ENCODE peak calls at places on chromosome 13, in nine cellular contexts. B is tibial nerve, E is H54, Q is Peyer's patch, A is uterus, J is esophagus muscularis mucosa, D is spleen, Y is IMR-90, M is adrenal gland. V is an unnamed sample.

GRCh38 chr13:30864352-30865130 is 41.5 kb upstream of the MEDAG start:
- DNase-seq in J (no peak), E (no peak), Q (no peak), M (no peak), B (no peak), Y (peak; percentile 98), D (no peak), A (peak; percentile 40), V (no peak)

GRCh38 chr13:75566658-75567057 is 17.1 kb downstream of the UCHL3 start:
- DNase-seq in B (no peak), A (no peak), M (no peak), D (no peak), J (no peak), Q (no peak), Y (peak; percentile 71), E (no peak), V (no peak)

GRCh38 chr13:23915308-23915707 is 18.0 kb upstream of the C1QTNF9B start:
- DNase-seq in Y (no peak), B (no peak), D (no peak), J (no peak), Q (no peak), E (no peak), A (no peak), M (no peak), V (no peak)

GRCh38 chr13:32314968-32315254 is 252 bp downstream of the ZAR1L start:
- DNase-seq in E (no peak), J (no peak), D (no peak), Y (peak; percentile 44), B (peak; percentile 60), A (no peak), M (no peak), Q (no peak), V (peak; percentile 30)

GRCh38 chr13:105937451-105937850 is 598.0 kb downstream of the EFNB2 start:
- DNase-seq in B (no peak), A (no peak), M (no peak), Q (no peak), Y (peak; percentile 28), D (no peak), E (no peak), J (no peak), V (no peak)

GRCh38 chr13:72886272-72887062 is 104.5 kb downstream of the PIBF1 start:
- DNase-seq in E (no peak), M (no peak), Q (no peak), B (no peak), D (no peak), Y (peak; percentile 30), A (no peak), J (no peak), V (no peak)

GRCh38 chr13:54484166-54484565 is 1455.6 kb downstream of the OLFM4 start:
- DNase-seq in E (no peak), B (no peak), Y (no peak), Q (no peak), D (no peak), J (no peak), M (no peak), A (no peak), V (no peak)

GRCh38 chr13:27283906-27284523 is 13.4 kb downstream of the RASL11A start:
- DNase-seq in B (no peak), Y (no peak), Q (no peak), D (no peak), J (no peak), A (no peak), E (no peak), M (no peak), V (peak; percentile 42)

GRCh38 chr13:101317986-101318523 is 98.3 kb downstream of the NALCN start:
- DNase-seq in E (no peak), A (no peak), J (no peak), B (no peak), Q (no peak), Y (no peak), D (no peak), M (no peak), V (no peak)

GRCh38 chr13:113771709-113772331 is 12.8 kb downstream of the TMEM255B start:
- DNase-seq in E (no peak), A (no peak), B (no peak), J (no peak), Q (no peak), D (no peak), Y (peak; percentile 37), M (no peak), V (no peak)
- TF ChIP-seq POLR2A in E (no peak), A (no peak), B (no peak), J (no peak), Q (no peak), D (no peak), Y (no peak), M (no peak), V (no peak)

DNA sequence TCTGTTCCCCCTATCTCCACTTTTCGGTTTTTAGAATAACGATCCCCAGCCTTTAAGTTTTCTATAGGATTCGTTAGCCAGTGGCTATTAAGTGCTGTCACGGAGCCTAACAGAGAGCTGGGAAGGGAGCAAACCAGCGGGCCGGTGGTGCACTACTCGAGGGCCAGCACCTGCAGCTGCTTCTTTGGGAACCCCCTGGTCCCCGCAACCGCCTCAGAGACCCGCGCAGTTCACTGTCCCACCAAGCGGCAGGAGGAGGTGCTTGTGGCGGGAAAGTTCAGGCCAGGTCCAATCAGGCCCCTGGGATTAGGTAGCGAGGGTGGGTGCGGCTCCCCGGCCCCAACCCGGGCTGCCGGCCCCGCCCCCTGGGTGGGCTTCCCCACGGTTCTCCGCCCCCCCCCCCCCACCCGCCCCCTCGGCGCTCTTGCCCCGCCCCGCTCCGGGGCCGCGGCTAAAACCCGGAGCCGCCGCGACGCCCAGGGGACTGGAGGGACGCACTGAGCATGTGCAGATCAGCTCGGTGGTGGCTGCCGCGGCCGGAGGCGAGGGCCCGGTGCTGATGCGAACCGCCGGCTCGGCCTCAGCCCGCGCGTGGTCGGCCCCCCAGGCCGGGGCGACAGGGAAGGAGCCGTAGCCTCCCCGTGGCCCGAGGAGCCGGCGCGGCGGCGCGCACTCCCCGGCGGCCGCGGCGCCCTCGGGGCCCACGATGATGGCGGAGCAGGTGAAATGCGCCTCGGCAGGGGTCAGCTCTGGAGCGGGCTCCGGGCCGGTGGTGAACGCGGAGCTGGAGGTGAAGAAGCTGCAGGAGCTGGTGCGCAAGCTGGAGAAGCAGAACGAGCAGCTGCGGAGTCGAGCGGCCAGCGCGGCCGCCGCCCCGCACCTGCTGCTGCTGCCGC is at the start of gene SLAIN1:
- DNase-seq in M (peak; percentile 86), Y (peak; percentile 5), J (no peak), B (peak; percentile 54), Q (peak; percentile 76), D (peak; percentile 95), E (no peak), A (peak; percentile 74), V (peak; percentile 87)
- TF ChIP-seq POLR2A in M (peak; percentile 62), Y (no peak), J (no peak), B (no peak), Q (no peak), D (peak; percentile 23), E (no peak), A (no peak), V (peak; percentile 54)

GRCh38 chr13:19864018-19864338 is 529 bp upstream of the ZMYM5 start:
- DNase-seq in B (no peak), Y (no peak), M (peak; percentile 75), D (no peak), Q (peak; percentile 87), E (peak; percentile 26), J (peak; percentile 94), A (peak; percentile 77), V (peak; percentile 60)
- TF ChIP-seq POLR2A in B (no peak), Y (no peak), M (no peak), D (no peak), Q (no peak), E (no peak), J (no peak), A (no peak), V (no peak)

GRCh38 chr13:108220042-108220441 is 1.9 kb downstream of the ABHD13 start:
- DNase-seq in E (no peak), Q (no peak), J (no peak), B (no peak), Y (no peak), D (no peak), M (no peak), A (no peak), V (peak; percentile 49)

GRCh38 chr13:108215428-108215827 is at the start of gene LIG4:
- DNase-seq in A (peak; percentile 91), D (peak; percentile 99), E (peak; percentile 99), Y (peak; percentile 92), J (peak; percentile 94), M (peak; percentile 89), B (peak; percentile 60), Q (peak; percentile 90), V (peak; percentile 94)

GRCh38 chr13:108214511-108215383 is 589 bp downstream of the LIG4 start:
- DNase-seq in Q (no peak), J (no peak), D (peak; percentile 82), M (no peak), E (no peak), A (peak; percentile 16), B (no peak), Y (no peak), V (peak; percentile 21)

GRCh38 chr13:108213946-108214345 is 1.4 kb downstream of the LIG4 start:
- DNase-seq in Y (peak; percentile 31), A (no peak), D (no peak), E (no peak), Q (no peak), J (no peak), M (no peak), B (no peak), V (no peak)

DNA sequence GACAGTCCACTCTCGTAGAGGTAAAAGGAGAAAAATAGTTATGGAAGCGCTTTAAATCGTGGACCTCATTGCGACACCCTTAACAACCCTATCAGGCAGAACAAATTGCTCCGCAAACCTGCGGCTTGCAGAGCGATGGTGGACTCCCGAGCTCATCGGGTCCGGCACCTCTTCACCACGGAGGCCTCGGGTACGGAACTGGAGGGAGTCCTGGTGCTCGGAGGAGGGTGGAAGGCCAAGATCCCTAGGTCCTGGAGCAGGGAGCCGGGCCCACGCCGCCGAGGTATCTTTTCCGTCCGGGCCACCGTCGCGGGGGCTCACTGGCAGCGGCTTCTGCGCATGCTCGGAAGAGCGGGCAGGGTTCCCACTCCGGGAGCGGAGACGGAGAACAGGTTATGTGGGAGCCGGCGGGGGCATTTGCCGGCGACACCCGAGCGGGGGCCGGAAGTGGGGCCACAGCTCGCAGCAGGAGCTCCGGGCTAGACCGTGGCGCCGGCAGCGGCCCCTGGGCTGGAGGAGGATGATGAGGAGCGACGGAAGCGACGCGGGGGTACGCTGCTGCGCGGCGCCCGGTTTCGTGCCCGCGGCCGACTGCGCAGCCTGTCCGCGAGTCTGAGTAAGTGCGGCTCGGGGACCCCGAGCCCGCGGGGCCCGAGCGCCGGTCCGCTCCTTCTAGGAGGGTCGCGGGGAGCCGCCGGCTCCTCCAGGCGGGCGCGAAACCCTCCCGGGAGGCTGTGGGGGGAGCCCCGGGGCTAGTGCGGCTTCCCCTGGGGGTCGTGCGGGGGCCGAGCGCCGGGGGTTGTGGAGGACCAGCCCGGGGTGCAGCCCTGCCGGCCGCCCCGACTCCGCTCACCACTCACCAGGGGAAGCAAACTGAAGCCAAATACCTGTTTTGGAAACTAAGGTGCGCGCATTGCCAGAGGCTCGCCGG is at the start of gene ABHD13:
- DNase-seq in A (peak; percentile 93), Y (peak; percentile 85), E (peak; percentile 95), J (peak; percentile 95), B (peak; percentile 82), M (peak; percentile 92), Q (peak; percentile 94), D (peak; percentile 97), V (peak; percentile 91)
- TF ChIP-seq POLR2A in A (peak; percentile 16), Y (peak; percentile 63), E (peak; percentile 78), J (peak; percentile 34), B (peak; percentile 33), M (peak; percentile 66), Q (peak; percentile 72), D (peak; percentile 45), V (peak; percentile 78)

V was measured in body of pancreas.